ENCODE peak calls at places on chromosome 6, in seven cellular contexts. F is H7, U is PC-9, A is lower lobe of right lung, V is astrocyte of the spinal cord, J is cardiac muscle cell, M is fibroblast of the aortic adventitia. N is an unnamed sample.
A peak's percentile ranks its signal among the peaks of the same experiment; 100 is the strongest.

GRCh38 chr6:159982726-159983506 is 14.0 kb downstream of the IGF2R start:
- DNase-seq in F (no peak), U (no peak), A (no peak), V (peak; percentile 30), J (peak; percentile 88), M (peak; percentile 62), N (no peak)

GRCh38 chr6:67121115-67121514 is 1414.1 kb upstream of the EYS start:
- DNase-seq in F (no peak), U (no peak), A (no peak), V (no peak), J (no peak), M (no peak), N (no peak)

GRCh38 chr6:35342258-35343091 is at the start of gene PPARD:
- DNase-seq in F (peak; percentile 100), U (peak; percentile 91), A (peak; percentile 99), V (peak; percentile 96), J (peak; percentile 98), M (peak; percentile 93), N (peak; percentile 77)

GRCh38 chr6:50654155-50654554 is 59.2 kb upstream of the TFAP2D start:
- DNase-seq in F (no peak), U (no peak), A (no peak), V (no peak), J (no peak), M (no peak), N (no peak)

GRCh38 chr6:116450185-116450710 is 10.9 kb upstream of the CALHM6 start:
- DNase-seq in F (no peak), U (no peak), A (no peak), V (no peak), J (no peak), M (no peak), N (no peak)

GRCh38 chr6:57173056-57173885 is 1.1 kb downstream of the BAG2 start:
- DNase-seq in F (peak; percentile 46), U (no peak), A (no peak), V (peak; percentile 47), J (peak; percentile 54), M (peak; percentile 49), N (no peak)

GRCh38 chr6:42159431-42160024 is 13.6 kb upstream of the GUCA1A start:
- DNase-seq in F (no peak), U (no peak), A (no peak), V (no peak), J (no peak), M (no peak), N (no peak)

GRCh38 chr6:5657684-5658429 is 348.9 kb downstream of the NRN1 start:
- DNase-seq in F (no peak), U (no peak), A (no peak), V (peak; percentile 11), J (peak; percentile 17), M (peak; percentile 51), N (no peak)

GRCh38 chr6:100988391-100988999 is 107.4 kb upstream of the ASCC3 start:
- DNase-seq in F (no peak), U (peak; percentile 54), A (no peak), V (no peak), J (no peak), M (no peak), N (no peak)

DNA sequence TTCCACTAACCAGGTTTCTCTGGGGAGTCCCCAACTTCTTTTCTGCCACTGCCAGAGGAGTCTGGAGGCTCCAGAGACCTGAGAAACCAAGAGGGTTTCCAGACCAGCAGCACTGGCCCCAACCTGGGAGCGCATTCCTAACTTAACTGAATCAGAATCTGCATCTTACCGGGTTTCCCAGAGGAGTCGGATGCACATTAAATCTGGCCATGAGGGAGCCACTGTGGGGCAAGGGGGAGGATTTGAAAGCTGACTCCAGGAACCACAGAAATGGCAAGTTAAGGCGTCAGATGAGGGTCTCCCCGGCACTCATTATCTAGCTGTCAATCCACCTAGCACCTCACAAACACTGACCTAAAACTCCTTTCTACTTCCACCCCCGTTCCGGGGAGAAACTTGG is 36.5 kb downstream of the GTF2H5 start:
- DNase-seq in F (no peak), U (no peak), A (no peak), V (no peak), J (no peak), M (no peak), N (no peak)
- H3K4me3 ChIP-seq in F (no peak overlapping the region), U (no peak overlapping the region), A (no peak overlapping the region), V (no peak overlapping the region), J (no peak overlapping the region), M (no peak overlapping the region), N (no peak overlapping the region)

GRCh38 chr6:63347599-63347998 is 27.8 kb upstream of the LGSN start:
- DNase-seq in F (no peak), U (peak; percentile 81), A (no peak), V (peak; percentile 80), J (peak; percentile 69), M (peak; percentile 89), N (peak; percentile 71)
- H3K4me3 ChIP-seq in F (no peak overlapping the region), U (no peak overlapping the region), A (no peak overlapping the region), V (no peak overlapping the region), J (no peak overlapping the region), M (no peak overlapping the region), N (no peak overlapping the region)

GRCh38 chr6:38262041-38262440 is 377.7 kb downstream of the BTBD9 start:
- DNase-seq in F (no peak), U (peak; percentile 79), A (no peak), V (peak; percentile 91), J (peak; percentile 72), M (peak; percentile 79), N (peak; percentile 68)
- H3K4me3 ChIP-seq in F (no peak overlapping the region), U (no peak overlapping the region), A (no peak overlapping the region), V (no peak overlapping the region), J (no peak overlapping the region), M (no peak overlapping the region), N (no peak overlapping the region)

GRCh38 chr6:106694343-106694742 is 65.0 kb downstream of the QRSL1 start:
- DNase-seq in F (no peak), U (no peak), A (no peak), V (no peak), J (no peak), M (no peak), N (no peak)
- H3K4me3 ChIP-seq in F (no peak overlapping the region), U (no peak overlapping the region), A (no peak overlapping the region), V (no peak overlapping the region), J (no peak overlapping the region), M (no peak overlapping the region), N (no peak overlapping the region)

GRCh38 chr6:14380421-14380820 is 262.8 kb downstream of the CD83 start:
- DNase-seq in F (no peak), U (no peak), A (no peak), V (no peak), J (no peak), M (no peak), N (no peak)

GRCh38 chr6:14381225-14381887 is 263.8 kb downstream of the CD83 start:
- DNase-seq in F (no peak), U (no peak), A (no peak), V (no peak), J (no peak), M (no peak), N (no peak)

GRCh38 chr6:14383393-14384174 is 266.0 kb downstream of the CD83 start:
- DNase-seq in F (no peak), U (no peak), A (no peak), V (no peak), J (no peak), M (no peak), N (no peak)

GRCh38 chr6:14384175-14384949 is 266.8 kb downstream of the CD83 start:
- DNase-seq in F (no peak), U (no peak), A (no peak), V (no peak), J (no peak), M (no peak), N (no peak)

DNA sequence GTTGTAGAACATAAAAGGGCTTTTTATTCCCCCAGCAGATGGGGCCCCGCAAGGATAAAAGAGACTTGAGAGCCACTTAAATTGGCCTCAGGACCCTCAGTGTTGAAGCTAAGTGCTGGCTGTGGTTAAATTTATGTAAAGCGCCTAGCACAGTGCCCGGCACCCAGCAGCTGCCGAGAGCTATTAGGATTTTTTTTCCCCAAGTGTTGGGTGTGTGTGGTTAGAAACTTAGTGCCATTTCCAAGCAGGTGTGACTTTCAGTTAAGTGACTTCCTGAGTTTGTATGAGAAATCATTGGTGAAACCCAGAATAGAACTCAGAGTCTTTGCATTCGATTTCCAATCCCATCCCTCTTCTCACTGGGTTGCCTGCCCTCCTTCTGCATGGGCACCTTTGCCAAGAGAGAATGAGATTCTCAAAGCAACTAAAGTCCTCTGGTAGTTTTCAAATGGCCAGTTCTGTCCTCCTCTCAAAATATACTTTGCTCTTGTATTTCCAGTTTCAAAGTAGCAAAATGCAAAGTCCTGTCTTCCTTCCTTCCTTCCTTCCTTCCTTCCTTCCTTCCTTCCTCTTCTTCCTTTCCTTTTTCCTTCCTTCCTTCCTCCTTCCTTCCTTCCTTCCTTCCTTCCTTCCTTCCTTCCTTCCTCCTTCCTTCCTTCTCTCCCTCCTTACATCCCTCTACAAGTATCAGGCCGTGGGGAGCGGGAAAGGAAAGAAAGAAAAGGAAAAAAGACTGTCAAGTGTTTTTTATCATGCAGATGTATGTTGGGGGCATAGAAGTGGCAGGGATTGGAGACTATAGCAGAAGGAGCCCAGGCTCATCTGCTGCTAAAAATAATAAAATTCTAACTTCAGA is 265.0 kb downstream of the CD83 start:
- DNase-seq in F (no peak), U (no peak), A (no peak), V (no peak), J (no peak), M (no peak), N (no peak)
- H3K4me3 ChIP-seq in F (no peak overlapping the region), U (no peak overlapping the region), A (no peak overlapping the region), V (no peak overlapping the region), J (no peak overlapping the region), M (no peak overlapping the region), N (no peak overlapping the region)

GRCh38 chr6:20922743-20923142 is 388.5 kb downstream of the CDKAL1 start:
- DNase-seq in F (no peak), U (no peak), A (no peak), V (no peak), J (no peak), M (no peak), N (no peak)
- H3K4me3 ChIP-seq in F (no peak overlapping the region), U (no peak overlapping the region), A (no peak overlapping the region), V (no peak overlapping the region), J (no peak overlapping the region), M (no peak overlapping the region), N (no peak overlapping the region)

N was measured in skeletal muscle cell.